ENCODE peak calls at places on chromosome 21, in five cellular contexts. One of them, this sample, is unnamed.
A peak's percentile ranks its signal among the peaks of the same experiment; 100 is the strongest.

GRCh38 chr21:31866077-31866511 is 6.7 kb upstream of the HUNK start:
- DNase-seq in KG1: peak; percentile 9
- DNase-seq in fibroblast of mammary gland: peak; percentile 61
- DNase-seq in GM23248: peak; percentile 88
- DNase-seq in activated gamma-delta T cell: no peak
- DNase-seq in this sample: peak; percentile 75

GRCh38 chr21:18041012-18041411 is 203.6 kb upstream of the CHODL start:
- DNase-seq in GM23248: no peak
- DNase-seq in activated gamma-delta T cell: no peak
- DNase-seq in KG1: peak; percentile 13
- DNase-seq in fibroblast of mammary gland: peak; percentile 0
- DNase-seq in this sample: no peak

GRCh38 chr21:36676039-36676950 is 22.6 kb upstream of the SIM2 start:
- DNase-seq in fibroblast of mammary gland: no peak
- DNase-seq in KG1: no peak
- DNase-seq in GM23248: no peak
- DNase-seq in activated gamma-delta T cell: no peak
- DNase-seq in this sample: no peak

GRCh38 chr21:42357307-42357706 is 6.5 kb upstream of the TFF2 start:
- DNase-seq in GM23248: no peak
- DNase-seq in activated gamma-delta T cell: no peak
- DNase-seq in KG1: no peak
- DNase-seq in fibroblast of mammary gland: no peak
- DNase-seq in this sample: no peak

GRCh38 chr21:44438531-44439210 is 16.6 kb upstream of the LRRC3 start:
- DNase-seq in GM23248: no peak
- DNase-seq in fibroblast of mammary gland: no peak
- DNase-seq in KG1: no peak
- DNase-seq in activated gamma-delta T cell: no peak
- DNase-seq in this sample: no peak

GRCh38 chr21:42546433-42546832 is 32.8 kb downstream of the SLC37A1 start:
- DNase-seq in fibroblast of mammary gland: no peak
- DNase-seq in activated gamma-delta T cell: no peak
- DNase-seq in KG1: no peak
- DNase-seq in GM23248: no peak
- DNase-seq in this sample: no peak

GRCh38 chr21:35578350-35578782 is 482.0 kb downstream of the SETD4 start:
- DNase-seq in fibroblast of mammary gland: peak; percentile 99
- DNase-seq in KG1: no peak
- DNase-seq in activated gamma-delta T cell: no peak
- DNase-seq in GM23248: peak; percentile 95
- DNase-seq in this sample: peak; percentile 93

GRCh38 chr21:39020751-39021474 is 162.3 kb downstream of the PSMG1 start:
- DNase-seq in activated gamma-delta T cell: no peak
- DNase-seq in fibroblast of mammary gland: peak; percentile 63
- DNase-seq in GM23248: peak; percentile 84
- DNase-seq in KG1: peak; percentile 21
- DNase-seq in this sample: peak; percentile 67

GRCh38 chr21:37009740-37010341 is 3.3 kb downstream of the RIPPLY3 start:
- DNase-seq in KG1: peak; percentile 37
- DNase-seq in GM23248: peak; percentile 88
- DNase-seq in activated gamma-delta T cell: peak; percentile 14
- DNase-seq in fibroblast of mammary gland: peak; percentile 81
- DNase-seq in this sample: peak; percentile 82

GRCh38 chr21:44414291-44415072 is 40.8 kb upstream of the LRRC3 start:
- DNase-seq in KG1: no peak
- DNase-seq in activated gamma-delta T cell: no peak
- DNase-seq in GM23248: no peak
- DNase-seq in fibroblast of mammary gland: no peak
- DNase-seq in this sample: no peak

GRCh38 chr21:16569679-16570078 is 839.9 kb downstream of the USP25 start:
- DNase-seq in GM23248: peak; percentile 26
- DNase-seq in fibroblast of mammary gland: no peak
- DNase-seq in activated gamma-delta T cell: no peak
- DNase-seq in KG1: no peak
- DNase-seq in this sample: peak; percentile 8

GRCh38 chr21:45123440-45123839 is 49.1 kb downstream of the ADARB1 start:
- DNase-seq in activated gamma-delta T cell: no peak
- DNase-seq in fibroblast of mammary gland: no peak
- DNase-seq in KG1: no peak
- DNase-seq in GM23248: no peak
- DNase-seq in this sample: no peak

GRCh38 chr21:36429672-36430546 is 44.7 kb downstream of the CHAF1B start:
- DNase-seq in KG1: peak; percentile 82
- DNase-seq in activated gamma-delta T cell: peak; percentile 14
- DNase-seq in fibroblast of mammary gland: peak; percentile 99
- DNase-seq in GM23248: peak; percentile 100
- DNase-seq in this sample: peak; percentile 95

GRCh38 chr21:45424854-45425795 is 20.2 kb downstream of the COL18A1 start:
- DNase-seq in KG1: no peak
- DNase-seq in activated gamma-delta T cell: no peak
- DNase-seq in GM23248: no peak
- DNase-seq in fibroblast of mammary gland: no peak
- DNase-seq in this sample: no peak

GRCh38 chr21:38669186-38669585 is 136.5 kb upstream of the ETS2 start:
- DNase-seq in activated gamma-delta T cell: no peak
- DNase-seq in GM23248: peak; percentile 66
- DNase-seq in fibroblast of mammary gland: peak; percentile 36
- DNase-seq in KG1: no peak
- DNase-seq in this sample: peak; percentile 42

This sample was measured in AG10803.